ENCODE peak calls at places on chromosomes 13 and 19, in four cellular contexts. F, G, K and A are unnamed samples.

GRCh38 chr13:21641629-21642028 is 29.2 kb upstream of the FGF9 start:
- DNase-seq in F (no peak), G (no peak), K (no peak), A (no peak)

GRCh38 chr19:45598267-45599011 is 3.6 kb downstream of the GPR4 start:
- DNase-seq in F (no peak), K (no peak), G (no peak), A (no peak)

GRCh38 chr13:49029570-49029969 is 53.9 kb downstream of the FNDC3A start:
- DNase-seq in G (no peak), K (no peak), F (no peak), A (no peak)

GRCh38 chr19:5001547-5002131 is 32.7 kb downstream of the KDM4B start:
- DNase-seq in K (no peak), G (no peak), F (no peak), A (no peak)

GRCh38 chr19:17949956-17950309 is 17.0 kb upstream of the KCNN1 start:
- DNase-seq in K (no peak), G (no peak), F (no peak), A (no peak)

GRCh38 chr19:7250951-7251350 is 43.3 kb downstream of the INSR start:
- DNase-seq in F (no peak), G (no peak), K (no peak), A (no peak)

GRCh38 chr13:30033681-30034447 is 183.4 kb upstream of the UBL3 start:
- DNase-seq in K (no peak), F (no peak), G (no peak), A (no peak)

GRCh38 chr19:31513841-31514240 is 164.6 kb upstream of the TSHZ3 start:
- DNase-seq in G (no peak), F (no peak), K (no peak), A (no peak)

GRCh38 chr19:33649919-33650305 is 28.2 kb downstream of the CHST8 start:
- DNase-seq in G (no peak), F (no peak), K (no peak), A (no peak)

GRCh38 chr13:27283906-27284523 is 13.4 kb downstream of the RASL11A start:
- DNase-seq in F (peak; percentile 36), K (peak; percentile 44), G (no peak), A (no peak)

GRCh38 chr13:37207646-37208045 is 102.2 kb upstream of the CSNK1A1L start:
- DNase-seq in F (no peak), K (no peak), G (no peak), A (no peak)

GRCh38 chr13:75566658-75567057 is 17.1 kb downstream of the UCHL3 start:
- DNase-seq in G (no peak), F (no peak), K (no peak), A (no peak)

GRCh38 chr13:102395174-102395573 is 6.7 kb downstream of the FGF14 start:
- DNase-seq in G (no peak), F (no peak), K (no peak), A (no peak)

GRCh38 chr19:55640577-55641375 is at the start of gene ZNF580:
- DNase-seq in F (peak; percentile 70), K (peak; percentile 70), G (peak; percentile 73), A (peak; percentile 81)

GRCh38 chr13:76646946-76647345 is 239.3 kb downstream of the KCTD12 start:
- DNase-seq in F (no peak), G (no peak), K (no peak), A (no peak)

GRCh38 chr13:37565425-37565824 is 33.1 kb downstream of the POSTN start:
- DNase-seq in K (no peak), F (no peak), G (no peak), A (no peak)

GRCh38 chr13:28128926-28129325 is 9.4 kb upstream of the PAN3 start:
- DNase-seq in F (no peak), G (no peak), K (no peak), A (no peak)

GRCh38 chr19:1250374-1251232 is 2.2 kb downstream of the MIDN start:
- DNase-seq in G (peak; percentile 84), F (peak; percentile 65), K (peak; percentile 74), A (peak; percentile 82)

GRCh38 chr13:64753606-64754005 is 2476.5 kb downstream of the PCDH9 start:
- DNase-seq in G (no peak), K (no peak), F (no peak), A (no peak)

GRCh38 chr19:53927745-53928144 is 18.7 kb downstream of the CACNG7 start:
- DNase-seq in F (no peak), G (no peak), K (peak; percentile 47), A (no peak)

GRCh38 chr19:36215276-36216171 is 618 bp downstream of the ZNF146 start:
- DNase-seq in K (peak; percentile 29), G (no peak), F (no peak), A (no peak)

GRCh38 chr13:114140131-114140908 is 7.9 kb upstream of the RASA3 start:
- DNase-seq in G (no peak), F (no peak), K (no peak), A (no peak)

DNA sequence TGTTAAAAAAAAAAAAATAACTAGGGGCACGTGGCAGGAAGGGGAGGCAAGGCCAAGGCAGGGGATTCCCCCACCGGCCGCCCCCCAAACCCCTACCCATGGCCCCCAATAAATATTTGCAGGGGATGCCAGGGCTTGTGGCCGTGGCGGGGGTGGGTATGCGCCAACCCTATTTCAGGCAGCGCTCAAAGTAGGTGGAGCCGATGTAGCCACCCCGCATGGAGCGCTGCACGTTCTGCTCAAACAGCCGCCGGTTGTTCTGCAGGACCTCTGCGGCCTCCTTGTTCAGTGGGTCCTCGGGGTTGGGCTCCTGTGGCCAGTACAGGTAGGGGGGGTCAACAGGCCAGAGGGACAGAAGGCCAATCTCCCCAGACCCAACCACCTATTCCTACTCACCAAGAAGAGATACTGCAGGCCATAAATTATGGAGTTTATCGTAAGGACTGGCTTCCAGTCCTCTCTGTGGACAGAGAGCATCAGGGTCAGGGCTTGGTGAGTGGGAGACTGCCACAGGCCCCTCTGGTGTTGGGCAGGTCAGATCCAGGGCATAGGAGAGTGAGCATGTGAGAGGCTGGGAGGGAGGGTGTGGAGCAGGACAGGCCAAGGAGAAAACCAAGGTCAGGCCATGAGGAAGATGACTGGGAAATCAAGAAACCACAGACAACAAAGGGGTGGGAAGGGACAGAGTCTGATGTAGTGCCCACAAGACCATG is 1.2 kb upstream of the CHMP2A start:
- DNase-seq in K (no peak), G (no peak), F (peak; percentile 42), A (no peak)
- H3K27ac ChIP-seq in K (no peak overlapping the region), G (peak overlapping the region; percentile 99), F (no peak overlapping the region), A (peak overlapping the region; percentile 100)

GRCh38 chr19:49953376-49953775 is 7.6 kb downstream of the SIGLEC11 start:
- DNase-seq in F (no peak), K (no peak), G (peak; percentile 34), A (no peak)

GRCh38 chr19:49950956-49951526 is 9.9 kb downstream of the SIGLEC11 start:
- DNase-seq in F (no peak), K (no peak), G (peak; percentile 40), A (no peak)

GRCh38 chr19:49951806-49952474 is 9.0 kb downstream of the SIGLEC11 start:
- DNase-seq in G (peak; percentile 24), F (no peak), K (no peak), A (no peak)

GRCh38 chr19:49952906-49953305 is 8.1 kb downstream of the SIGLEC11 start:
- DNase-seq in G (peak; percentile 28), F (no peak), K (no peak), A (no peak)

GRCh38 chr19:49952475-49952829 is 8.5 kb downstream of the SIGLEC11 start:
- DNase-seq in K (no peak), G (no peak), F (no peak), A (no peak)
- H3K4me1 ChIP-seq in K (peaks cover 67% of the 10 kb centered on the region), G (peaks cover 35% of the 10 kb centered on the region), F (peaks cover 19% of the 10 kb centered on the region), A (no peaks in the 10 kb centered on the region)

GRCh38 chr19:3039641-3040077 is 10.6 kb upstream of the TLE2 start:
- DNase-seq in G (no peak), F (peak; percentile 60), K (peak; percentile 89), A (no peak)
- H3K27ac ChIP-seq in G (no peak overlapping the region), F (no peak overlapping the region), K (peak overlapping the region; percentile 10), A (no peak overlapping the region)

GRCh38 chr13:100511422-100511821 is 77.2 kb downstream of the GGACT start:
- DNase-seq in G (no peak), F (no peak), K (no peak), A (no peak)
- H3K4me1 ChIP-seq in G (peaks cover 9% of the 10 kb centered on the region), F (no peaks in the 10 kb centered on the region), K (peaks cover 6% of the 10 kb centered on the region), A (peaks cover 8% of the 10 kb centered on the region)

GRCh38 chr19:19372656-19373416 is 32.6 kb upstream of the GATAD2A start:
- DNase-seq in G (peak; percentile 86), K (peak; percentile 63), F (no peak), A (peak; percentile 83)
- H3K27ac ChIP-seq in G (peak overlapping the region; percentile 86), K (peak overlapping the region; percentile 27), F (no peak overlapping the region), A (peak overlapping the region; percentile 68)

DNA sequence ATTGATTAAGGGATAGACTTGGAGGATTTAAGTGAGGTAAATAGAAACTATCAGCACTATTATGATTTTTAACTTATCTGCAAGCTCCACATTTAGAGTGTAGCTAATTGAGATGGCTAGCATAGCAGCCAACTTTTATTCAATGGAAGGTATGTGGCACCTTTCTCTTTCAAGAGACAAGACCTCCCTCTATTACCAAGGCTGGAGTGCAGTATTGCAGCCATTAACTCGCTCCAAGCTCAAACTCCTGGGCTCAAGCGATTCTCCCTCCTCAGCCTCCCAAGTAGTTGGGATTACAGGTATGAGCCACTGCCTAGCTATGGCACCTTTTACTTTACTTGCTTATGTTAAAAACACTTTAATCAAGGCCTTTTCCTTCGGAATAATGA is 8.2 kb downstream of the TPT1 start:
- DNase-seq in K (no peak), F (no peak), G (no peak), A (no peak)
- H3K4me1 ChIP-seq in K (peaks cover 76% of the 10 kb centered on the region), F (peaks cover 8% of the 10 kb centered on the region), G (peaks cover 87% of the 10 kb centered on the region), A (peaks cover 84% of the 10 kb centered on the region)

GRCh38 chr19:2848625-2849024 is 7.3 kb downstream of the ZNF555 start:
- DNase-seq in K (no peak), G (no peak), F (no peak), A (no peak)
- H3K27ac ChIP-seq in K (no peak overlapping the region), G (no peak overlapping the region), F (no peak overlapping the region), A (no peak overlapping the region)